ENCODE peak calls at places on chromosomes 2 and 18, in seven cellular contexts. H, R, J, C, U, Q and N are unnamed samples.
A peak's percentile ranks its signal among the peaks of the same experiment; 100 is the strongest.

GRCh38 chr2:219457784-219458369 is 23.2 kb downstream of the SPEG start:
- DNase-seq in R (no peak), U (no peak), H (no peak), C (no peak), Q (no peak), J (no peak), N (no peak)

GRCh38 chr2:237596518-237596855 is 6.0 kb upstream of the RAB17 start:
- DNase-seq in H (no peak), C (no peak), U (no peak), R (no peak), Q (no peak), J (no peak), N (no peak)

GRCh38 chr2:148876190-148876588 is 1.2 kb downstream of the KIF5C start:
- DNase-seq in J (no peak), H (no peak), R (no peak), U (peak; percentile 78), Q (no peak), C (no peak), N (no peak)

GRCh38 chr2:67259581-67260347 is 137.4 kb upstream of the ETAA1 start:
- DNase-seq in C (peak; percentile 16), R (no peak), H (no peak), J (no peak), Q (no peak), U (peak; percentile 49), N (no peak)

GRCh38 chr2:171436307-171436706 is 2.3 kb downstream of the DCAF17 start:
- DNase-seq in C (no peak), Q (no peak), J (no peak), U (no peak), H (no peak), R (no peak), N (no peak)

GRCh38 chr18:62776066-62776570 is 60.8 kb downstream of the PHLPP1 start:
- DNase-seq in R (no peak), C (no peak), H (no peak), J (no peak), U (no peak), Q (no peak), N (no peak)

GRCh38 chr2:127351603-127352002 is 36.2 kb downstream of the MAP3K2 start:
- DNase-seq in C (no peak), Q (no peak), U (no peak), R (no peak), H (no peak), J (no peak), N (no peak)

GRCh38 chr2:100215375-100215774 is 73.0 kb upstream of the AFF3 start:
- DNase-seq in H (no peak), U (no peak), J (no peak), Q (no peak), R (no peak), C (no peak), N (no peak)

GRCh38 chr18:3624818-3625716 is 175.1 kb downstream of the TGIF1 start:
- DNase-seq in Q (no peak), U (no peak), J (peak; percentile 86), H (no peak), R (peak; percentile 75), C (no peak), N (no peak)

GRCh38 chr2:189548686-189549439 is 31.7 kb downstream of the SLC40A1 start:
- DNase-seq in Q (peak; percentile 79), U (no peak), H (no peak), C (peak; percentile 62), R (peak; percentile 34), J (no peak), N (no peak)

GRCh38 chr18:36714476-36714875 is 114.3 kb downstream of the TPGS2 start:
- DNase-seq in J (no peak), C (no peak), H (no peak), Q (no peak), U (no peak), R (no peak), N (no peak)

GRCh38 chr2:96970248-96970875 is 16.0 kb downstream of the FAM178B start:
- DNase-seq in C (no peak), R (no peak), H (no peak), Q (no peak), U (no peak), J (no peak), N (no peak)

GRCh38 chr2:8303322-8303832 is 378.5 kb upstream of the ID2 start:
- DNase-seq in J (no peak), H (peak; percentile 95), U (no peak), R (no peak), C (no peak), Q (no peak), N (no peak)

GRCh38 chr18:8745355-8746014 is 40.1 kb downstream of the MTCL1 start:
- DNase-seq in U (no peak), J (no peak), Q (no peak), R (no peak), C (no peak), H (no peak), N (no peak)

GRCh38 chr2:227703280-227703732 is 14.5 kb downstream of the SLC19A3 start:
- DNase-seq in U (no peak), R (no peak), H (no peak), J (no peak), C (peak; percentile 81), Q (peak; percentile 55), N (no peak)

DNA sequence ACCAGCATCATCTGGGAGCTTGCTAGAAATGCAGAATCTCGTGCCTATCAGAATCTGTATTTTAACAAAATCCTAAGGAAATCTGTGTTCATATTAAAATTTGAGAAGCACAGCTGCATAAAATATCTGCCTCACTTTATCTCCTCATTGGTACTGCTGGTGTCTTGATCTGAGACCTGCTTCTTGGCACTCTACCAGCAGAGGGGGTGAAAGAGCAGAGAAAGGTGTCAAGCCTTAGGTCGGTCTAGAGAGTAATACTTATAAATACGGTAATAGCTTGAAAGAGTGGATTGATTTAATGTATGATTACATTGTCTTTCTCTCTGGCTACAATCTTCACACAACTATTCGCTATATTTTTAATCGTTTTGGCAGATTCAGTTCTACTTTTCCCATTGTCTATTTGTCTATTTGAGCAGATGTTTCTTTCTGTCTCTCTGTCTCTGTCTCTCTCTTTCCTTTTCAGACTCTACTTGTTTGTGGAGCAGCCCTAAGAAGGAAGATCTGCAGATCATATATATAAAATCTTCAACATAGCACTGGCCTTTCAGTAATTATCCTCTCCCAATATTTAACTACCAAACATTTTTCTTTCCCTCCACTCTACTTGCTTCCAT is 1.7 kb upstream of the GCG start:
- DNase-seq in C (peak; percentile 65), R (peak; percentile 12), J (peak; percentile 52), Q (peak; percentile 56), H (no peak), U (peak; percentile 44), N (peak; percentile 72)
- TF ChIP-seq JUND in C (no peak), R (no peak), J (no peak), Q (no peak), H (no peak), U (no peak), N (no peak)

DNA sequence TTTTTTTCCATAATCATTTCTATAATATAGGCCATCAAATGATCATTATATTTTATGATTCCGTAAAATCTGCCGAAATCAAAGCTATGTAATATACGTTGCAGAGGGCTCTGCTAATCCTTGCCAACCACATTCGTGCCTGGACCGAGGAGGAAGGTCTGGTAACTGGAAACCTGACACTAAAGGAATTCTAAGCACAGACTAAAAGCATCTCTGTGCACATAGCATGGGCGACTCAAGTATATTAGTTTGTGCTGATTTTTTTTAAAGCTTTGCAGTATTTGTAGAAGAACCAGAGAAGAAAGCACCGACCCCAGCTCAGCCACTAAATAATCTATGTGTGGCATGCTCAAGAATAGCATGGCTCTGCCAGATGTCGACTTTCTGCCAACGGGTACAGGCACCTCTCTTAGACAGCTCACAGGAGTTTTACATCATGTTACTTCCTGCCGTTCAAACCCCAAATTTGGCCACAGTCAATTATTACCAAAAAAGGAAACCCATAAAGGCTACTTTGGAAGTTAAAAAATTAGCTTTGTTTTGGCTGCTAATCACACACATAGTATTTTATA is 73.2 kb upstream of the NRP2 start:
- DNase-seq in U (no peak), J (no peak), H (no peak), R (no peak), Q (no peak), C (no peak), N (no peak)
- TF ChIP-seq JUND in U (no peak), J (no peak), H (no peak), R (no peak), Q (no peak), C (no peak), N (no peak)

GRCh38 chr2:157305713-157306110 is 19.9 kb downstream of the ERMN start:
- DNase-seq in C (no peak), R (no peak), H (no peak), Q (no peak), J (no peak), U (no peak), N (no peak)
- TF ChIP-seq JUND in C (no peak), R (no peak), H (no peak), Q (no peak), J (no peak), U (no peak), N (no peak)

GRCh38 chr18:67639872-67640271 is 123.4 kb upstream of the DSEL start:
- DNase-seq in R (no peak), U (no peak), Q (no peak), C (no peak), J (no peak), H (no peak), N (no peak)
- TF ChIP-seq JUND in R (no peak), U (no peak), Q (no peak), C (no peak), J (no peak), H (no peak), N (no peak)

DNA sequence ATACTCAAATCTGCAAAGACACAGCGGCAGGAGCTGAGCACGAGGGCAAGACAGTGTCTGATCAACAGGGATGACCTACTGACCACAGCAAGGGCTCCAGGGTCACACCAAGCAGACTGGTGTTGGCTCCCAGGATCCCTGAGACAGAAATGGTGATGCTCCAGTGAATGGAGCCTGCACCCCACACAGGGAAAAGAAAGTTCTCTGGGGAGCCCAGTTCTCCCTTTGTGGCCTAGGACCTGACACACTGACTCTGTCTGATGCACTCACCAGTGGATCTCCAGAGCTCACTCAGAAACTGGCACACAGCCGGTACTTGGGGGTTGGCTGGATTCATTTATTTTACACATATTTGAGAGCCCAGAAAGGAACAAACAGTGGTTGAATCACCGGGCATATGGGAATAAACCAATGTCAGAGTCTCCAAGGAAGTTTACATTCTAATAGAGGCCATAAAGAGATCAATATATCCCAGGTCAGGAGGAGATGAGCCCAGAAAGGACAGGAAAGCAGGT is 215.6 kb upstream of the ARL4C start:
- DNase-seq in U (no peak), H (no peak), C (no peak), J (no peak), Q (no peak), R (no peak), N (peak; percentile 32)
- TF ChIP-seq JUND in U (no peak), H (no peak), C (no peak), J (no peak), Q (no peak), R (no peak), N (no peak)